ENCODE peak calls at places on chromosome 12, in ten cellular contexts. R, Z, D, Q, S, F, Y, I, T and C are unnamed samples.
A peak's percentile ranks its signal among the peaks of the same experiment; 100 is the strongest.

GRCh38 chr12:69514111-69514510 is 43.9 kb downstream of the FRS2 start:
- DNase-seq in R (no peak), Z (no peak), D (no peak), Q (no peak), S (no peak), F (no peak), Y (no peak), I (no peak), T (no peak), C (no peak)

GRCh38 chr12:68539615-68539952 is 71.1 kb upstream of the RAP1B start:
- DNase-seq in R (no peak), Z (no peak), D (no peak), Q (no peak), S (no peak), F (no peak), Y (no peak), I (no peak), T (no peak), C (no peak)

GRCh38 chr12:12683725-12684124 is 12.3 kb downstream of the GPR19 start:
- DNase-seq in R (no peak), Z (no peak), D (no peak), Q (no peak), S (no peak), F (no peak), Y (no peak), I (no peak), T (no peak), C (no peak)

GRCh38 chr12:132214906-132215643 is 70.8 kb downstream of the NOC4L start:
- DNase-seq in R (no peak), Z (no peak), D (no peak), Q (no peak), S (no peak), F (no peak), Y (no peak), I (no peak), T (no peak), C (no peak)

GRCh38 chr12:125330645-125331341 is 265.6 kb downstream of the AACS start:
- DNase-seq in R (peak; percentile 53), Z (peak; percentile 9), D (peak; percentile 80), Q (peak; percentile 74), S (peak; percentile 56), F (no peak), Y (peak; percentile 72), I (no peak), T (no peak), C (peak; percentile 64)

GRCh38 chr12:47988073-47989022 is 15.9 kb downstream of the COL2A1 start:
- DNase-seq in R (no peak), Z (no peak), D (no peak), Q (no peak), S (no peak), F (no peak), Y (no peak), I (no peak), T (no peak), C (no peak)

GRCh38 chr12:108677381-108677780 is 43.7 kb upstream of the SELPLG start:
- DNase-seq in R (no peak), Z (no peak), D (no peak), Q (no peak), S (no peak), F (no peak), Y (no peak), I (no peak), T (no peak), C (no peak)

GRCh38 chr12:131076277-131076676 is 122.6 kb downstream of the ADGRD1 start:
- DNase-seq in R (no peak), Z (no peak), D (no peak), Q (no peak), S (no peak), F (no peak), Y (no peak), I (no peak), T (no peak), C (no peak)

GRCh38 chr12:92292016-92292415 is 146.4 kb upstream of the BTG1 start:
- DNase-seq in R (no peak), Z (no peak), D (no peak), Q (no peak), S (no peak), F (no peak), Y (no peak), I (no peak), T (no peak), C (no peak)

GRCh38 chr12:92290881-92291280 is 145.2 kb upstream of the BTG1 start:
- DNase-seq in R (no peak), Z (no peak), D (no peak), Q (no peak), S (no peak), F (no peak), Y (no peak), I (no peak), T (no peak), C (no peak)

GRCh38 chr12:92288533-92288932 is 142.9 kb upstream of the BTG1 start:
- DNase-seq in R (no peak), Z (no peak), D (no peak), Q (no peak), S (no peak), F (no peak), Y (no peak), I (no peak), T (no peak), C (no peak)

GRCh38 chr12:92290016-92290685 is 144.5 kb upstream of the BTG1 start:
- DNase-seq in R (no peak), Z (peak; percentile 67), D (no peak), Q (no peak), S (no peak), F (no peak), Y (no peak), I (no peak), T (no peak), C (no peak)

GRCh38 chr12:92289611-92290010 is 144.0 kb upstream of the BTG1 start:
- DNase-seq in R (no peak), Z (no peak), D (no peak), Q (no peak), S (no peak), F (no peak), Y (no peak), I (no peak), T (no peak), C (no peak)
- H3K4me3 ChIP-seq in R (no peak overlapping the region), Z (no peak overlapping the region), D (no peak overlapping the region), Q (no peak overlapping the region), S (no peak overlapping the region), F (no peak overlapping the region), Y (no peak overlapping the region), I (no peak overlapping the region), T (no peak overlapping the region), C (no peak overlapping the region)

DNA sequence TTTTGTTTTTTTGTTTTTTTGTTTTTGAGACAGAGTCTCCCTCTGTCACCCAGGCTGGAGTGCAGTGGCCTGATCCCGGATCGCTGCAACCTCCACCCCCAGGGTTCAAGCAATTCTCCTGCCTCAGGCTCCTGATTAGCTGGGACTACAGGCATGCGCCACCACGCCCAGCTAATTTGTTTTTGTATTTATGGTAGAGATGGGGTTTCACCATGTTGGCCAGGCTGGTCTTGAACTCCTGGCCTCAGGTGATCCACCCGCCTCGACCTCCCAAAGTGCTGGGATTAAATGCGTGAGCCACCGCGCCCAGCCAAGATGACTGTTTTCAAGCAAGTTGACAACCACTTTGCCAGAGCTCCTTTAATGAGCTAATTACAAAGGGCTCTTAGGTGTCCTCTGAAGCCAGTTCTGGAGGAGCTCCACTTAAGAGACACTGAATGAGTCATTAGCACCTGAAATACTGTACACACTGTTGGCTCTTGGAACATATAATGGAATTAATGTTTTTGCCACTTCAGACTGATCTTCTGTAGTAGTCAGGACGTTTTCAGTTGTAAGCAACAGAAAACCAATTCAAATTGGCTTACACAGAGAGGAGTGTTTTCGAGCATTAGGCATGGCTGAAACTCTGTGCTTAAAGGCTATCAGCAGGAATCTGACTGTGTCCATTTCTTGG is 55.4 kb upstream of the MED13L start:
- DNase-seq in R (no peak), Z (no peak), D (no peak), Q (no peak), S (no peak), F (no peak), Y (no peak), I (no peak), T (no peak), C (no peak)
- H3K27ac ChIP-seq in R (no peak overlapping the region), Z (no peak overlapping the region), D (no peak overlapping the region), Q (peak overlapping the region; percentile 10), S (no peak overlapping the region), F (no peak overlapping the region), Y (no peak overlapping the region), I (no peak overlapping the region), T (no peak overlapping the region), C (no peak overlapping the region)

GRCh38 chr12:92506460-92506859 is 196.3 kb upstream of the PLEKHG7 start:
- DNase-seq in R (no peak), Z (no peak), D (no peak), Q (no peak), S (no peak), F (no peak), Y (no peak), I (no peak), T (no peak), C (peak; percentile 26)
- H3K4me3 ChIP-seq in R (peak overlapping the region; percentile 55), Z (no peak overlapping the region), D (no peak overlapping the region), Q (no peak overlapping the region), S (no peak overlapping the region), F (no peak overlapping the region), Y (no peak overlapping the region), I (no peak overlapping the region), T (no peak overlapping the region), C (no peak overlapping the region)

GRCh38 chr12:1553546-1553945 is 40.8 kb downstream of the FBXL14 start:
- DNase-seq in R (peak; percentile 32), Z (no peak), D (no peak), Q (no peak), S (no peak), F (no peak), Y (no peak), I (no peak), T (no peak), C (no peak)

GRCh38 chr12:1552171-1552570 is 42.2 kb downstream of the FBXL14 start:
- DNase-seq in R (no peak), Z (no peak), D (no peak), Q (no peak), S (no peak), F (no peak), Y (no peak), I (no peak), T (no peak), C (no peak)

GRCh38 chr12:1553987-1554982 is 40.1 kb downstream of the FBXL14 start:
- DNase-seq in R (peak; percentile 96), Z (no peak), D (no peak), Q (peak; percentile 50), S (no peak), F (no peak), Y (no peak), I (no peak), T (no peak), C (no peak)

GRCh38 chr12:1551496-1551895 is 42.9 kb downstream of the FBXL14 start:
- DNase-seq in R (no peak), Z (no peak), D (no peak), Q (no peak), S (no peak), F (no peak), Y (no peak), I (no peak), T (no peak), C (no peak)

DNA sequence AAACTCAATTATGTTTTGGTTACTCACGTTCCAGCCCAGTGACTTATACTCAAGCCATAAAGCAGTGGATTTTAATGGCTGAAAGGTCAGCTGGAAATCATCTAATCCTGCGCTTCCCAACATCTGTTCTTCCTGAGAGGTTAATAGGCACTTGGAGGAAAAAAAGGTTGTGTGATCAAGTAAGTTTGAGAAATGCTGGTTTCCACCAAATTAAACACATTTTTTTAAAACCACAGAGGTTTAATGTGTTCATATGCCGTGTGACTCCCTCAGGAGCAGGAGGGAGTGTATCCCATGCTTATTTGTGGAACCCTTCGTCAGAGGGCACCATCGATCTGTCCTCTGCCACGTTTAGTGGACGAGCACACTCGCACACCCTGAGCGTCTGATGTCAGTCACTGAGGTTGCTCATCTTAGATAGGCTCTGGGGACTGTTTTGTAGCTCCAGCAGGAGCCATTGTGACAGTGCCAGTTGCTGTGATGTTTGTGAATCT is 41.4 kb downstream of the FBXL14 start:
- DNase-seq in R (peak; percentile 34), Z (no peak), D (no peak), Q (no peak), S (no peak), F (no peak), Y (no peak), I (no peak), T (no peak), C (no peak)
- H3K27ac ChIP-seq in R (peak overlapping the region; percentile 89), Z (no peak overlapping the region), D (no peak overlapping the region), Q (peak overlapping the region; percentile 55), S (no peak overlapping the region), F (peak overlapping the region; percentile 4), Y (no peak overlapping the region), I (no peak overlapping the region), T (no peak overlapping the region), C (no peak overlapping the region)